ENCODE peak calls at places on chromosomes 1 and 21, in nine cellular contexts. S is dermis blood vessel endothelial cell; E is GF-D8; R is AG04449; X is activated naive CD8-positive, alpha-beta T cell treated with anti-CD3 and anti-CD28 coated beads, Interleukin-2, amount 50 U/mL, for 24 hours; U is sciatic nerve; W is choroid plexus epithelial cell; I is EL; Q is RPMI8226. Y is an unnamed sample.

GRCh38 chr1:229336345-229336744 is 6.5 kb downstream of the CCSAP start:
- DNase-seq in I (no peak), Q (no peak), S (no peak), W (no peak), X (no peak), E (no peak), R (no peak), U (no peak), Y (no peak)

GRCh38 chr21:16117331-16117730 is 387.5 kb downstream of the USP25 start:
- DNase-seq in Q (no peak), E (no peak), W (peak), R (no peak), I (peak), X (no peak), U (no peak), S (peak), Y (no peak)

GRCh38 chr1:68202239-68202832 is 30.0 kb downstream of the WLS start:
- DNase-seq in E (no peak), I (no peak), W (no peak), U (no peak), X (no peak), S (no peak), Q (no peak), R (no peak), Y (no peak)

GRCh38 chr1:204945565-204945977 is 74.9 kb downstream of the NFASC start:
- DNase-seq in X (no peak), Q (no peak), I (no peak), E (no peak), S (no peak), U (no peak), R (no peak), W (peak), Y (peak)

GRCh38 chr21:19245188-19245580 is 841.6 kb upstream of the TMPRSS15 start:
- DNase-seq in I (no peak), R (no peak), U (peak), S (no peak), Q (no peak), X (no peak), E (no peak), W (no peak), Y (no peak)

GRCh38 chr1:245837741-245838140 is 669.3 kb downstream of the SMYD3 start:
- DNase-seq in X (no peak), I (peak), U (no peak), W (peak), R (no peak), S (peak), Q (no peak), E (no peak), Y (no peak)

GRCh38 chr21:32317726-32318125 is 19.1 kb downstream of the MRAP start:
- DNase-seq in I (no peak), R (no peak), W (no peak), S (no peak), Q (no peak), U (no peak), X (no peak), E (no peak), Y (no peak)

GRCh38 chr1:82562448-82562847 is 761.7 kb downstream of the ADGRL2 start:
- DNase-seq in U (no peak), E (no peak), Q (no peak), I (no peak), W (no peak), S (peak), R (no peak), X (no peak), Y (no peak)

GRCh38 chr1:212613440-212614335 is 5.1 kb downstream of the ATF3 start:
- DNase-seq in E (no peak), U (no peak), I (peak), Q (no peak), R (no peak), S (no peak), W (no peak), X (no peak), Y (no peak)

GRCh38 chr1:182249201-182249676 is 142.4 kb downstream of the GLUL start:
- DNase-seq in W (no peak), S (no peak), U (no peak), E (no peak), I (no peak), R (no peak), X (peak), Q (no peak), Y (no peak)

GRCh38 chr1:182608850-182609610 is 4.8 kb upstream of the RGS16 start:
- DNase-seq in Q (no peak), X (no peak), I (peak), S (no peak), E (no peak), R (no peak), W (peak), U (no peak), Y (no peak)

GRCh38 chr21:32484706-32485380 is 72.3 kb downstream of the EVA1C start:
- DNase-seq in W (no peak), Q (no peak), E (no peak), X (no peak), I (no peak), R (no peak), U (peak), S (no peak), Y (no peak)

GRCh38 chr1:202964755-202965440 is 2.2 kb downstream of the CYB5R1 start:
- DNase-seq in E (no peak), I (peak), U (no peak), W (peak), R (no peak), X (no peak), Q (no peak), S (peak), Y (no peak)

GRCh38 chr21:25970254-25970930 is 200.2 kb downstream of the APP start:
- DNase-seq in S (no peak), U (no peak), I (no peak), X (no peak), Q (no peak), R (no peak), W (peak), E (no peak), Y (no peak)

GRCh38 chr1:203791498-203791897 is 3.9 kb upstream of the ZBED6 start:
- DNase-seq in E (no peak), W (no peak), I (peak), X (no peak), S (no peak), Q (no peak), U (no peak), R (no peak), Y (no peak)

GRCh38 chr1:39960461-39960958 is 5.6 kb downstream of the MFSD2A start:
- DNase-seq in Q (peak), U (no peak), E (peak), S (peak), R (no peak), W (no peak), X (peak), I (no peak), Y (peak)

GRCh38 chr1:35030338-35031102 is 1.2 kb downstream of the ZMYM6 start:
- DNase-seq in X (no peak), I (no peak), E (peak), W (peak), S (no peak), U (no peak), Q (no peak), R (no peak), Y (no peak)

GRCh38 chr1:224513787-224514209 is 79.2 kb upstream of the WDR26 start:
- DNase-seq in I (peak), Q (peak), X (peak), U (peak), W (peak), R (no peak), E (peak), S (peak), Y (peak)

GRCh38 chr21:42515708-42516502 is 2.3 kb downstream of the SLC37A1 start:
- DNase-seq in E (no peak), X (no peak), S (no peak), U (no peak), W (no peak), Q (no peak), R (no peak), I (peak), Y (no peak)

GRCh38 chr1:201459775-201460174 is 9.2 kb downstream of the PHLDA3 start:
- DNase-seq in E (no peak), S (no peak), U (no peak), W (no peak), I (no peak), R (no peak), Q (no peak), X (no peak), Y (no peak)

GRCh38 chr1:171335964-171336363 is 22.0 kb downstream of the FMO4 start:
- DNase-seq in U (no peak), W (no peak), I (no peak), X (no peak), E (no peak), Q (no peak), R (no peak), S (no peak), Y (no peak)

GRCh38 chr1:173330149-173330951 is 123.2 kb upstream of the TNFSF4 start:
- DNase-seq in E (no peak), X (no peak), R (peak), U (no peak), I (peak), Q (peak), S (peak), W (peak), Y (no peak)

GRCh38 chr1:6116137-6116536 is 64.0 kb downstream of the CHD5 start:
- DNase-seq in X (no peak), R (no peak), S (no peak), U (no peak), E (no peak), W (peak), Q (no peak), I (peak), Y (no peak)

GRCh38 chr1:109969430-109969829 is 15.1 kb upstream of the AHCYL1 start:
- DNase-seq in W (peak), E (no peak), I (peak), R (no peak), Q (peak), X (no peak), S (no peak), U (no peak), Y (no peak)

GRCh38 chr1:109677459-109677858 is 9.6 kb downstream of the GSTM2 start:
- DNase-seq in Q (no peak), X (no peak), W (no peak), E (no peak), U (no peak), I (peak), R (no peak), S (no peak), Y (no peak)

GRCh38 chr1:167454929-167455785 is 63.2 kb downstream of the CD247 start:
- DNase-seq in W (peak), E (no peak), X (peak), S (peak), I (peak), R (no peak), U (peak), Q (peak), Y (peak)

GRCh38 chr1:7298749-7299151 is 472.3 kb upstream of the VAMP3 start:
- DNase-seq in R (no peak), Q (no peak), W (peak), I (peak), X (no peak), S (peak), U (no peak), E (no peak), Y (no peak)

GRCh38 chr1:178037510-178038253 is 56.2 kb upstream of the RASAL2 start:
- DNase-seq in Q (no peak), R (no peak), X (no peak), S (peak), U (peak), I (peak), E (no peak), W (peak), Y (no peak)

GRCh38 chr1:1788646-1789431 is 10.6 kb upstream of the NADK start:
- DNase-seq in R (no peak), S (peak), E (no peak), W (peak), U (no peak), I (no peak), Q (peak), X (no peak), Y (no peak)

GRCh38 chr1:218755128-218755527 is 410.0 kb downstream of the TGFB2 start:
- DNase-seq in R (no peak), U (no peak), I (no peak), E (no peak), S (no peak), Q (peak), W (no peak), X (no peak), Y (no peak)